ENCODE peak calls at places on chromosomes 2 and 18, in five cellular contexts. W is CD8-positive, alpha-beta memory T cell; R is psoas muscle; N is HCT116; D is cardiac muscle cell. V is an unnamed sample.

GRCh38 chr2:190972846-190973245 is 41.1 kb downstream of the STAT1 start:
- DNase-seq in W (no peak), R (no peak), N (no peak), D (no peak), V (no peak)

GRCh38 chr18:72427721-72428120 is 116.4 kb downstream of the CBLN2 start:
- DNase-seq in W (no peak), R (no peak), N (no peak), D (no peak), V (no peak)

GRCh38 chr2:232026941-232027340 is 65.4 kb downstream of the DIS3L2 start:
- DNase-seq in W (no peak), R (no peak), N (no peak), D (no peak), V (no peak)

GRCh38 chr2:218255441-218255840 is 5.4 kb upstream of the GPBAR1 start:
- DNase-seq in W (no peak), R (no peak), N (no peak), D (no peak), V (no peak)

GRCh38 chr2:52000156-52000855 is 968.4 kb upstream of the NRXN1 start:
- DNase-seq in W (no peak), R (no peak), N (no peak), D (no peak), V (no peak)

GRCh38 chr2:36300697-36301096 is 54.9 kb upstream of the CRIM1 start:
- DNase-seq in W (no peak), R (no peak), N (no peak), D (no peak), V (no peak)

GRCh38 chr2:204973546-204974071 is 428.3 kb downstream of the PARD3B start:
- DNase-seq in W (no peak), R (no peak), N (no peak), D (no peak), V (no peak)

GRCh38 chr2:60589093-60589492 is 35.6 kb upstream of the BCL11A start:
- DNase-seq in W (no peak), R (no peak), N (no peak), D (no peak), V (no peak)

GRCh38 chr2:23566236-23567142 is 181.5 kb downstream of the KLHL29 start:
- DNase-seq in W (no peak), R (no peak), N (no peak), D (peak; percentile 19), V (no peak)

DNA sequence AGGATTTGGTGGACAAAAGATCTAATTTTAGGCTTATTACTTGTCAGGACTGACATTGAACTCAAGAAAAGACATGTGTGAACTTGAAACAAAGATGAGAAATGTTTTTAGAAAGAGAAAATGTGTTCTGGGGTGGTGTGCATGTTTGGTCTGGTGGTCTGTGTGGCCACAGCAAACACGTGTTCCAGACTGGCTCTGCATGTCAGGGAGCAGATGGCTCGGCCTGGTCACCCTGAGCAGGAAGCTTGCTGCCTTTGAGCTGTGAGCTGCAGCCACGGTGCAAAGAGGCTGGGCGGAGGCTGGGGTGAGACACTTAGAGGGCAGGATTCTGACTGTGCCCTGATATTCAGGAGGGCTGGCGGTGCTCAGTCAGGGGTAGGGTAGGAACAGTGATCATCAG is 186.1 kb downstream of the CTIF start:
- DNase-seq in W (no peak), R (no peak), N (no peak), D (no peak), V (no peak)
- H3K4me1 ChIP-seq in W (no peaks in the 10 kb centered on the region), R (peaks cover 20% of the 10 kb centered on the region), N (peaks cover 2% of the 10 kb centered on the region), D (peaks cover 28% of the 10 kb centered on the region), V (peaks cover 37% of the 10 kb centered on the region)

GRCh38 chr2:224947566-224947965 is 94.7 kb downstream of the DOCK10 start:
- DNase-seq in W (no peak), R (no peak), N (no peak), D (no peak), V (no peak)
- H3K4me1 ChIP-seq in W (peaks cover 74% of the 10 kb centered on the region), R (no peaks in the 10 kb centered on the region), N (no peaks in the 10 kb centered on the region), D (no peaks in the 10 kb centered on the region), V (peaks cover 10% of the 10 kb centered on the region)

GRCh38 chr18:8803957-8804356 is 98.6 kb downstream of the MTCL1 start:
- DNase-seq in W (no peak), R (no peak), N (no peak), D (no peak), V (no peak)

GRCh38 chr18:8801263-8801901 is 96.0 kb downstream of the MTCL1 start:
- DNase-seq in W (no peak), R (no peak), N (no peak), D (peak; percentile 59), V (no peak)

GRCh38 chr18:8802031-8802679 is 96.8 kb downstream of the MTCL1 start:
- DNase-seq in W (no peak), R (no peak), N (no peak), D (no peak), V (no peak)

GRCh38 chr18:8805552-8805951 is 100.2 kb downstream of the MTCL1 start:
- DNase-seq in W (no peak), R (no peak), N (no peak), D (no peak), V (no peak)

DNA sequence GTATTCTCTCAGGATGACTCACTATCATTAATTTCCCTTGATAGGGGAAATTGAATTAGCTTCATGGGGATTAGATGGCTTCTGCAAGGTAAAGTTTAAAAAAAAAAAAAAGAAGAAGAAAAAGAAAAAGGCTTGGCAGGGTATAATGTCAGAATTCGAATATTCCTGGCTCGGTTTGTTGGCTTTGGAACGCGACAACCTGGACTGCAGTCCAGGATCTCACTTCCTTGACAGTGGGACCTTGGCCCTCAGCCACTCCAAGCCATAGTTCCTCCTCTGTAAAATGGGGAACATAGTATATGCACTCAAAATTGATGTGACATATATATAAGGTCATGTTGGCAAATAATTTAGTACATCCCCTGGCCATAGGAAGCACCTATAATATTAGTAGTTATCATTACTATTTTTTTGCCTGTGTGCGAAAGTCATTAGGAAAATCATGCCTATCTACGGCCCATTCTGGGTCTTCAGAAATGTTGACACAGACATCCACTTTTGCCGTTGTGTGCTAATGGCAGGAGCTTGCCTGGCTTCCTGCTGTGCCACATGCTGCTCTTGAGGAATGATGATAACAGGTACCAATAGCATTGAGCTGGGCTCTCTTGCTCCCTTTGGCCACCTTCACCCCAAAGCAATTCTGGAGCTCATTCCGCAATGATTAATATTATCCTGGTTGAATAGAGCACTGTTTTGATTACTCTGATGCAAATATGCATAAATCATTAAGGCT is 97.9 kb downstream of the MTCL1 start:
- DNase-seq in W (no peak), R (no peak), N (no peak), D (no peak), V (no peak)
- H3K4me1 ChIP-seq in W (peaks cover 9% of the 10 kb centered on the region), R (peaks cover 15% of the 10 kb centered on the region), N (peaks cover 39% of the 10 kb centered on the region), D (peaks cover 21% of the 10 kb centered on the region), V (peaks cover 33% of the 10 kb centered on the region)

GRCh38 chr2:230664844-230665243 is 47.8 kb upstream of the CAB39 start:
- DNase-seq in W (no peak), R (no peak), N (no peak), D (no peak), V (no peak)
- H3K4me1 ChIP-seq in W (peaks cover 93% of the 10 kb centered on the region), R (peaks cover 44% of the 10 kb centered on the region), N (peaks cover 7% of the 10 kb centered on the region), D (peaks cover 17% of the 10 kb centered on the region), V (peaks cover 25% of the 10 kb centered on the region)

DNA sequence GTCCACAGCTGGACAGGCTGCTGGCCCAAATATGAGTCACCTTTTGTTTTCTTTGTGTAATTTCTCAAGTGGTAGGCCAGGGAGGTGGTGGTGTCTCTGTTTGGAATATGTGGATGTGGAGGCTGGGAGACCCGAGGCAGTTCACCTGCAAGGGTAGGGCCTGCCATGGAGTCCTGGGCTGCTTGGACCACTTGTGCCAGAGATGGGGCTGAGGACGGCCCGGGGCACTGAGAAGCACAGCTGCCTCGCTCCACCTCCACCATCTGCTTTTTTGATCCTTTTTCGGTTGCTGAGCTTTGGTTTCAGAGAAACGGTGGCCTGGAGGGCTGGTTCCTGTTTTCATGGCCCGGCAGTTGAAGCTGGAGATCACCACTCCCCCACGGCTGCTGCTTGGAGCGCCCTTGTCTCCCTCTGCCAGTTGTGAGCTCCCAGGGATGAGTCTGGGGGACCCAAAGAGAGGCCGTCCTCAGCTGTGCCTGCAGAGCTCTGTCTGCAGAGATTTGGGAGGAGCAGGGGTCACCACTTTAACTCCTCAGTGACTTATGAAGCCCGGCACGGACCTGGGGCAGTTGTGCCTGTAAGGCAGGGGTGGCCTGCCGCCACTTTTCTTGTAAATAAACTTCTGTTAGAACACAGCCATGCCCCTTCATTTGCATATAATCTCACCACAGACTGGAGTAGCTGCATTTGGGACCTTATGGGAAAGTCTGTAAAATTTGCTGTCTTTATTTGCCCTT is 67.6 kb upstream of the MCFD2 start:
- DNase-seq in W (no peak), R (no peak), N (no peak), D (no peak), V (no peak)
- H3K4me1 ChIP-seq in W (peaks cover 29% of the 10 kb centered on the region), R (peaks cover 32% of the 10 kb centered on the region), N (peaks cover 40% of the 10 kb centered on the region), D (peaks cover 12% of the 10 kb centered on the region), V (peaks cover 40% of the 10 kb centered on the region)

DNA sequence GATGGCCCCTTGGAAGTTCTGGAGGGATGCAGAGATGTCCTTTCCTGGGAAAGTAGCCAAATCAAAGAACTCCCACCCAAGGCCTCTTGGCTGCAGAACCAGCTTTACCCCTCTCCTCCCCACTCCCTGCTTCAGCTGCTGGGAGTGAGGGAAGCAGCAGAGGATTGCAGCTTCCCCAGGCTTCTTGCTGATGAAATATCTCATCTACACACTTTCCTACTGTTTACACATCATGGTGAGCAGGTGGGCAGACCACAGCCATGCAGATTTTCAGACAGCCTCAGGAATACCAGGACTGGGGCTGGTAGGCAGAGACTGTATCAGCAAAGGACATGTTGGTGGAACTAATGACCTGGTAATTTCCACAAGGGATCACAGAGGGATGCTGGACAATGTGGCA is 32.6 kb downstream of the TMEM17 start:
- DNase-seq in W (no peak), R (no peak), N (no peak), D (no peak), V (no peak)
- H3K4me1 ChIP-seq in W (peaks cover 9% of the 10 kb centered on the region), R (peaks cover 11% of the 10 kb centered on the region), N (peaks cover 4% of the 10 kb centered on the region), D (peaks cover 28% of the 10 kb centered on the region), V (peaks cover 21% of the 10 kb centered on the region)

DNA sequence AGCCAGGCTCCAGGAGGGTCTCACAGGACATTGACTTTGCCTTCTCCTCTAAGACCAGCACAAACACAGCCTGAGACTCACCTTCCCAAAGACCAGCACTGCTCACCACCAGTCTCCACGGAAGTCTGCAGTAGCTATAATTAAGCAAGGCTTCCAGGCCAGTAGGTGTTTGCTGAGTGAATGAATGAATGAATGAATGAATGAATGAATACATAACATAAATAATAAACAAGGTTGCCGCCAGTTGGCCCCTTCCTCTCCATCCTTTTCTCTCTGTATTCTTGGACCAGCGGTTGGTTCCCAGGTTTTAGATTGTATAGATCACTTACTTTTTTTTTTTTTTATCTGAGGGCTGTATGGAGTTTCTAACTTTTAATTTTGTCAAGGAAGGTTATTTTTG is 222.4 kb upstream of the ID2 start:
- DNase-seq in W (no peak), R (no peak), N (no peak), D (no peak), V (no peak)
- H3K4me1 ChIP-seq in W (peaks cover 20% of the 10 kb centered on the region), R (no peaks in the 10 kb centered on the region), N (no peaks in the 10 kb centered on the region), D (no peaks in the 10 kb centered on the region), V (no peaks in the 10 kb centered on the region)